ENCODE peak calls at places on chromosomes 12 and 14, in eight cellular contexts. One of them, this sample, is unnamed.

GRCh38 chr14:104387385-104388010 is 192.1 kb upstream of the C14orf180 start:
- ATAC-seq in heart right ventricle: no peak
- ATAC-seq in T-helper 17 cell: no peak
- ATAC-seq in left lung: no peak
- ATAC-seq in pancreas: no peak
- ATAC-seq in activated T-cell treated with anti-CD3 and anti-CD28 coated beads, Interleukin-2, amount 50 U/mL, for 4 hours: no peak
- ATAC-seq in activated CD8-positive, alpha-beta T cell treated with anti-CD3 and anti-CD28 coated beads, Interleukin-2, amount 10 ng/mL, durations not matched to agents 7 days and 5 days: no peak
- ATAC-seq in RWPE2: no peak
- ATAC-seq in this sample: no peak

GRCh38 chr12:113055594-113056380 is 743 bp upstream of the DTX1 start:
- ATAC-seq in heart right ventricle: peak; percentile 24
- ATAC-seq in T-helper 17 cell: no peak
- ATAC-seq in left lung: no peak
- ATAC-seq in pancreas: peak; percentile 23
- ATAC-seq in activated T-cell treated with anti-CD3 and anti-CD28 coated beads, Interleukin-2, amount 50 U/mL, for 4 hours: no peak
- ATAC-seq in activated CD8-positive, alpha-beta T cell treated with anti-CD3 and anti-CD28 coated beads, Interleukin-2, amount 10 ng/mL, durations not matched to agents 7 days and 5 days: no peak
- ATAC-seq in RWPE2: peak; percentile 19
- ATAC-seq in this sample: no peak

GRCh38 chr14:66634876-66635275 is 126.9 kb downstream of the GPHN start:
- ATAC-seq in heart right ventricle: peak; percentile 88
- ATAC-seq in T-helper 17 cell: no peak
- ATAC-seq in left lung: no peak
- ATAC-seq in pancreas: peak; percentile 72
- ATAC-seq in activated T-cell treated with anti-CD3 and anti-CD28 coated beads, Interleukin-2, amount 50 U/mL, for 4 hours: no peak
- ATAC-seq in activated CD8-positive, alpha-beta T cell treated with anti-CD3 and anti-CD28 coated beads, Interleukin-2, amount 10 ng/mL, durations not matched to agents 7 days and 5 days: no peak
- ATAC-seq in RWPE2: no peak
- ATAC-seq in this sample: no peak

GRCh38 chr12:95533985-95534384 is 17.3 kb downstream of the USP44 start:
- ATAC-seq in heart right ventricle: no peak
- ATAC-seq in T-helper 17 cell: no peak
- ATAC-seq in left lung: peak; percentile 15
- ATAC-seq in pancreas: no peak
- ATAC-seq in activated T-cell treated with anti-CD3 and anti-CD28 coated beads, Interleukin-2, amount 50 U/mL, for 4 hours: no peak
- ATAC-seq in activated CD8-positive, alpha-beta T cell treated with anti-CD3 and anti-CD28 coated beads, Interleukin-2, amount 10 ng/mL, durations not matched to agents 7 days and 5 days: no peak
- ATAC-seq in RWPE2: no peak
- ATAC-seq in this sample: no peak

GRCh38 chr14:20551606-20552005 is 9.2 kb downstream of the RNASE9 start:
- ATAC-seq in heart right ventricle: no peak
- ATAC-seq in T-helper 17 cell: no peak
- ATAC-seq in left lung: no peak
- ATAC-seq in pancreas: no peak
- ATAC-seq in activated T-cell treated with anti-CD3 and anti-CD28 coated beads, Interleukin-2, amount 50 U/mL, for 4 hours: no peak
- ATAC-seq in activated CD8-positive, alpha-beta T cell treated with anti-CD3 and anti-CD28 coated beads, Interleukin-2, amount 10 ng/mL, durations not matched to agents 7 days and 5 days: no peak
- ATAC-seq in RWPE2: no peak
- ATAC-seq in this sample: no peak

GRCh38 chr12:18576104-18576622 is 161.6 kb downstream of the PLCZ1 start:
- ATAC-seq in heart right ventricle: peak; percentile 35
- ATAC-seq in T-helper 17 cell: no peak
- ATAC-seq in left lung: no peak
- ATAC-seq in pancreas: no peak
- ATAC-seq in activated T-cell treated with anti-CD3 and anti-CD28 coated beads, Interleukin-2, amount 50 U/mL, for 4 hours: no peak
- ATAC-seq in activated CD8-positive, alpha-beta T cell treated with anti-CD3 and anti-CD28 coated beads, Interleukin-2, amount 10 ng/mL, durations not matched to agents 7 days and 5 days: no peak
- ATAC-seq in RWPE2: peak; percentile 45
- ATAC-seq in this sample: peak; percentile 39

GRCh38 chr12:104720346-104721064 is 237.6 kb downstream of the SLC41A2 start:
- ATAC-seq in heart right ventricle: peak; percentile 58
- ATAC-seq in T-helper 17 cell: peak; percentile 84
- ATAC-seq in left lung: peak; percentile 12
- ATAC-seq in pancreas: peak; percentile 63
- ATAC-seq in activated T-cell treated with anti-CD3 and anti-CD28 coated beads, Interleukin-2, amount 50 U/mL, for 4 hours: peak; percentile 76
- ATAC-seq in activated CD8-positive, alpha-beta T cell treated with anti-CD3 and anti-CD28 coated beads, Interleukin-2, amount 10 ng/mL, durations not matched to agents 7 days and 5 days: peak; percentile 71
- ATAC-seq in RWPE2: no peak
- ATAC-seq in this sample: peak; percentile 37

GRCh38 chr12:67650528-67651379 is 2.2 kb downstream of the DYRK2 start:
- ATAC-seq in heart right ventricle: no peak
- ATAC-seq in T-helper 17 cell: no peak
- ATAC-seq in left lung: no peak
- ATAC-seq in pancreas: peak; percentile 7
- ATAC-seq in activated T-cell treated with anti-CD3 and anti-CD28 coated beads, Interleukin-2, amount 50 U/mL, for 4 hours: peak; percentile 5
- ATAC-seq in activated CD8-positive, alpha-beta T cell treated with anti-CD3 and anti-CD28 coated beads, Interleukin-2, amount 10 ng/mL, durations not matched to agents 7 days and 5 days: peak; percentile 11
- ATAC-seq in RWPE2: no peak
- ATAC-seq in this sample: no peak

GRCh38 chr14:68728342-68729106 is 64.3 kb downstream of the ZFP36L1 start:
- ATAC-seq in heart right ventricle: no peak
- ATAC-seq in T-helper 17 cell: no peak
- ATAC-seq in left lung: peak; percentile 60
- ATAC-seq in pancreas: peak; percentile 8
- ATAC-seq in activated T-cell treated with anti-CD3 and anti-CD28 coated beads, Interleukin-2, amount 50 U/mL, for 4 hours: no peak
- ATAC-seq in activated CD8-positive, alpha-beta T cell treated with anti-CD3 and anti-CD28 coated beads, Interleukin-2, amount 10 ng/mL, durations not matched to agents 7 days and 5 days: no peak
- ATAC-seq in RWPE2: no peak
- ATAC-seq in this sample: no peak

GRCh38 chr12:53236443-53237111 is 4.6 kb upstream of the RARG start:
- ATAC-seq in heart right ventricle: no peak
- ATAC-seq in T-helper 17 cell: peak; percentile 84
- ATAC-seq in left lung: no peak
- ATAC-seq in pancreas: no peak
- ATAC-seq in activated T-cell treated with anti-CD3 and anti-CD28 coated beads, Interleukin-2, amount 50 U/mL, for 4 hours: peak; percentile 6
- ATAC-seq in activated CD8-positive, alpha-beta T cell treated with anti-CD3 and anti-CD28 coated beads, Interleukin-2, amount 10 ng/mL, durations not matched to agents 7 days and 5 days: no peak
- ATAC-seq in RWPE2: no peak
- ATAC-seq in this sample: no peak

GRCh38 chr14:106268013-106268727 is 741.8 kb downstream of the TMEM121 start:
- ATAC-seq in heart right ventricle: no peak
- ATAC-seq in T-helper 17 cell: peak; percentile 73
- ATAC-seq in left lung: no peak
- ATAC-seq in pancreas: no peak
- ATAC-seq in activated T-cell treated with anti-CD3 and anti-CD28 coated beads, Interleukin-2, amount 50 U/mL, for 4 hours: peak; percentile 67
- ATAC-seq in activated CD8-positive, alpha-beta T cell treated with anti-CD3 and anti-CD28 coated beads, Interleukin-2, amount 10 ng/mL, durations not matched to agents 7 days and 5 days: peak; percentile 57
- ATAC-seq in RWPE2: no peak
- ATAC-seq in this sample: no peak

GRCh38 chr14:23589606-23590005 is 11.0 kb upstream of the JPH4 start:
- ATAC-seq in heart right ventricle: peak; percentile 14
- ATAC-seq in T-helper 17 cell: no peak
- ATAC-seq in left lung: no peak
- ATAC-seq in pancreas: peak; percentile 6
- ATAC-seq in activated T-cell treated with anti-CD3 and anti-CD28 coated beads, Interleukin-2, amount 50 U/mL, for 4 hours: no peak
- ATAC-seq in activated CD8-positive, alpha-beta T cell treated with anti-CD3 and anti-CD28 coated beads, Interleukin-2, amount 10 ng/mL, durations not matched to agents 7 days and 5 days: no peak
- ATAC-seq in RWPE2: no peak
- ATAC-seq in this sample: no peak

GRCh38 chr12:58269476-58269875 is 328.1 kb downstream of the ATP23 start:
- ATAC-seq in heart right ventricle: no peak
- ATAC-seq in T-helper 17 cell: no peak
- ATAC-seq in left lung: no peak
- ATAC-seq in pancreas: no peak
- ATAC-seq in activated T-cell treated with anti-CD3 and anti-CD28 coated beads, Interleukin-2, amount 50 U/mL, for 4 hours: no peak
- ATAC-seq in activated CD8-positive, alpha-beta T cell treated with anti-CD3 and anti-CD28 coated beads, Interleukin-2, amount 10 ng/mL, durations not matched to agents 7 days and 5 days: no peak
- ATAC-seq in RWPE2: no peak
- ATAC-seq in this sample: no peak

GRCh38 chr12:14828896-14829295 is 14.4 kb downstream of the ART4 start:
- ATAC-seq in heart right ventricle: no peak
- ATAC-seq in T-helper 17 cell: peak; percentile 42
- ATAC-seq in left lung: no peak
- ATAC-seq in pancreas: no peak
- ATAC-seq in activated T-cell treated with anti-CD3 and anti-CD28 coated beads, Interleukin-2, amount 50 U/mL, for 4 hours: peak; percentile 41
- ATAC-seq in activated CD8-positive, alpha-beta T cell treated with anti-CD3 and anti-CD28 coated beads, Interleukin-2, amount 10 ng/mL, durations not matched to agents 7 days and 5 days: no peak
- ATAC-seq in RWPE2: peak; percentile 31
- ATAC-seq in this sample: no peak

GRCh38 chr12:6724409-6724797 is 557 bp downstream of the COPS7A start:
- ATAC-seq in heart right ventricle: peak; percentile 4
- ATAC-seq in T-helper 17 cell: peak; percentile 14
- ATAC-seq in left lung: peak; percentile 27
- ATAC-seq in pancreas: peak; percentile 15
- ATAC-seq in activated T-cell treated with anti-CD3 and anti-CD28 coated beads, Interleukin-2, amount 50 U/mL, for 4 hours: peak; percentile 38
- ATAC-seq in activated CD8-positive, alpha-beta T cell treated with anti-CD3 and anti-CD28 coated beads, Interleukin-2, amount 10 ng/mL, durations not matched to agents 7 days and 5 days: peak; percentile 40
- ATAC-seq in RWPE2: peak; percentile 7
- ATAC-seq in this sample: peak; percentile 24

GRCh38 chr12:56683-57346 is 9.8 kb upstream of the IQSEC3 start:
- ATAC-seq in heart right ventricle: no peak
- ATAC-seq in T-helper 17 cell: no peak
- ATAC-seq in left lung: no peak
- ATAC-seq in pancreas: no peak
- ATAC-seq in activated T-cell treated with anti-CD3 and anti-CD28 coated beads, Interleukin-2, amount 50 U/mL, for 4 hours: no peak
- ATAC-seq in activated CD8-positive, alpha-beta T cell treated with anti-CD3 and anti-CD28 coated beads, Interleukin-2, amount 10 ng/mL, durations not matched to agents 7 days and 5 days: no peak
- ATAC-seq in RWPE2: peak; percentile 33
- ATAC-seq in this sample: peak; percentile 40

This sample was measured in esophagus mucosa.